ENCODE peak calls at places on chromosomes 2 and 18, in six cellular contexts. One of them, this sample, is unnamed.

GRCh38 chr2:197030090-197030489 is 103.6 kb upstream of the PGAP1 start:
- DNase-seq in activated T-helper 1 cell treated with anti-CD3 and anti-CD28 coated beads, Interleukin-2, amount 50 U/mL, for 16 hours: no peak
- DNase-seq in GM20000: no peak
- DNase-seq in neural progenitor cell: no peak
- DNase-seq in Right ventricle myocardium inferior: no peak
- DNase-seq in NCI-H1417: no peak
- DNase-seq in this sample: no peak

GRCh38 chr2:132692816-132693215 is 22.8 kb upstream of the LYPD1 start:
- DNase-seq in activated T-helper 1 cell treated with anti-CD3 and anti-CD28 coated beads, Interleukin-2, amount 50 U/mL, for 16 hours: no peak
- DNase-seq in GM20000: no peak
- DNase-seq in neural progenitor cell: no peak
- DNase-seq in Right ventricle myocardium inferior: no peak
- DNase-seq in NCI-H1417: no peak
- DNase-seq in this sample: no peak

GRCh38 chr18:54956506-54956905 is 2.8 kb downstream of the CCDC68 start:
- DNase-seq in GM20000: no peak
- DNase-seq in Right ventricle myocardium inferior: no peak
- DNase-seq in NCI-H1417: no peak
- DNase-seq in neural progenitor cell: no peak
- DNase-seq in activated T-helper 1 cell treated with anti-CD3 and anti-CD28 coated beads, Interleukin-2, amount 50 U/mL, for 16 hours: no peak
- DNase-seq in this sample: no peak

GRCh38 chr2:218500501-218501060 is 67.6 kb downstream of the USP37 start:
- DNase-seq in Right ventricle myocardium inferior: no peak
- DNase-seq in GM20000: no peak
- DNase-seq in neural progenitor cell: no peak
- DNase-seq in NCI-H1417: no peak
- DNase-seq in activated T-helper 1 cell treated with anti-CD3 and anti-CD28 coated beads, Interleukin-2, amount 50 U/mL, for 16 hours: no peak
- DNase-seq in this sample: no peak

GRCh38 chr2:241540766-241541561 is 17.6 kb upstream of the BOK start:
- DNase-seq in neural progenitor cell: peak
- DNase-seq in NCI-H1417: peak
- DNase-seq in activated T-helper 1 cell treated with anti-CD3 and anti-CD28 coated beads, Interleukin-2, amount 50 U/mL, for 16 hours: peak
- DNase-seq in Right ventricle myocardium inferior: peak
- DNase-seq in GM20000: peak
- DNase-seq in this sample: peak

GRCh38 chr18:37564796-37565137 is 831 bp downstream of the CELF4 start:
- DNase-seq in NCI-H1417: no peak
- DNase-seq in neural progenitor cell: peak
- DNase-seq in activated T-helper 1 cell treated with anti-CD3 and anti-CD28 coated beads, Interleukin-2, amount 50 U/mL, for 16 hours: no peak
- DNase-seq in GM20000: peak
- DNase-seq in Right ventricle myocardium inferior: no peak
- DNase-seq in this sample: no peak

GRCh38 chr2:9653485-9654271 is 22.9 kb upstream of the YWHAQ start:
- DNase-seq in NCI-H1417: peak
- DNase-seq in GM20000: no peak
- DNase-seq in activated T-helper 1 cell treated with anti-CD3 and anti-CD28 coated beads, Interleukin-2, amount 50 U/mL, for 16 hours: no peak
- DNase-seq in Right ventricle myocardium inferior: no peak
- DNase-seq in neural progenitor cell: no peak
- DNase-seq in this sample: no peak

GRCh38 chr18:14919666-14920065 is 171.7 kb downstream of the ANKRD30B start:
- DNase-seq in NCI-H1417: no peak
- DNase-seq in activated T-helper 1 cell treated with anti-CD3 and anti-CD28 coated beads, Interleukin-2, amount 50 U/mL, for 16 hours: no peak
- DNase-seq in GM20000: no peak
- DNase-seq in neural progenitor cell: no peak
- DNase-seq in Right ventricle myocardium inferior: no peak
- DNase-seq in this sample: no peak

This sample was measured in central memory CD8-positive, alpha-beta T cell.